ENCODE peak calls at places on chromosome 22, in four cellular contexts. One of them, this sample, is unnamed.

GRCh38 chr22:16963189-16963945 is 44.7 kb downstream of the GAB4 start:
- DNase-seq in HCT116: no peak
- DNase-seq in adrenal gland: no peak
- DNase-seq in uterus: no peak
- DNase-seq in this sample: no peak

GRCh38 chr22:43039800-43040199 is 24.9 kb upstream of the PACSIN2 start:
- DNase-seq in HCT116: no peak
- DNase-seq in adrenal gland: no peak
- DNase-seq in uterus: no peak
- DNase-seq in this sample: no peak

GRCh38 chr22:35995772-35996171 is 32.9 kb downstream of the RBFOX2 start:
- DNase-seq in HCT116: no peak
- DNase-seq in adrenal gland: peak
- DNase-seq in uterus: peak
- DNase-seq in this sample: no peak

GRCh38 chr22:17257578-17257977 is 38.3 kb upstream of the ADA2 start:
- DNase-seq in HCT116: no peak
- DNase-seq in adrenal gland: no peak
- DNase-seq in uterus: no peak
- DNase-seq in this sample: no peak

GRCh38 chr22:21734540-21735197 is 925 bp downstream of the YPEL1 start:
- DNase-seq in HCT116: no peak
- DNase-seq in adrenal gland: no peak
- DNase-seq in uterus: no peak
- DNase-seq in this sample: no peak

GRCh38 chr22:45776313-45776585 is 104.6 kb downstream of the ATXN10 start:
- DNase-seq in HCT116: no peak
- DNase-seq in adrenal gland: no peak
- DNase-seq in uterus: no peak
- DNase-seq in this sample: no peak

GRCh38 chr22:27988704-27989103 is 69.6 kb upstream of the PITPNB start:
- DNase-seq in HCT116: no peak
- DNase-seq in adrenal gland: no peak
- DNase-seq in uterus: no peak
- DNase-seq in this sample: no peak

GRCh38 chr22:36808611-36809344 is 8.1 kb downstream of the PVALB start:
- DNase-seq in HCT116: no peak
- DNase-seq in adrenal gland: no peak
- DNase-seq in uterus: no peak
- DNase-seq in this sample: no peak

GRCh38 chr22:18023509-18024275 is 669 bp downstream of the MICAL3 start:
- DNase-seq in HCT116: peak
- DNase-seq in adrenal gland: peak
- DNase-seq in uterus: peak
- DNase-seq in this sample: no peak

GRCh38 chr22:38699143-38699542 is 1.6 kb downstream of the JOSD1 start:
- DNase-seq in HCT116: no peak
- DNase-seq in adrenal gland: no peak
- DNase-seq in uterus: no peak
- DNase-seq in this sample: no peak

GRCh38 chr22:38700271-38700788 is 413 bp downstream of the JOSD1 start:
- DNase-seq in HCT116: no peak
- DNase-seq in adrenal gland: peak
- DNase-seq in uterus: no peak
- DNase-seq in this sample: no peak

GRCh38 chr22:38699784-38700183 is 959 bp downstream of the JOSD1 start:
- DNase-seq in HCT116: no peak
- DNase-seq in adrenal gland: no peak
- DNase-seq in uterus: no peak
- DNase-seq in this sample: no peak

GRCh38 chr22:38698407-38699094 is 2.2 kb downstream of the JOSD1 start:
- DNase-seq in HCT116: no peak
- DNase-seq in adrenal gland: no peak
- DNase-seq in uterus: no peak
- DNase-seq in this sample: no peak

DNA sequence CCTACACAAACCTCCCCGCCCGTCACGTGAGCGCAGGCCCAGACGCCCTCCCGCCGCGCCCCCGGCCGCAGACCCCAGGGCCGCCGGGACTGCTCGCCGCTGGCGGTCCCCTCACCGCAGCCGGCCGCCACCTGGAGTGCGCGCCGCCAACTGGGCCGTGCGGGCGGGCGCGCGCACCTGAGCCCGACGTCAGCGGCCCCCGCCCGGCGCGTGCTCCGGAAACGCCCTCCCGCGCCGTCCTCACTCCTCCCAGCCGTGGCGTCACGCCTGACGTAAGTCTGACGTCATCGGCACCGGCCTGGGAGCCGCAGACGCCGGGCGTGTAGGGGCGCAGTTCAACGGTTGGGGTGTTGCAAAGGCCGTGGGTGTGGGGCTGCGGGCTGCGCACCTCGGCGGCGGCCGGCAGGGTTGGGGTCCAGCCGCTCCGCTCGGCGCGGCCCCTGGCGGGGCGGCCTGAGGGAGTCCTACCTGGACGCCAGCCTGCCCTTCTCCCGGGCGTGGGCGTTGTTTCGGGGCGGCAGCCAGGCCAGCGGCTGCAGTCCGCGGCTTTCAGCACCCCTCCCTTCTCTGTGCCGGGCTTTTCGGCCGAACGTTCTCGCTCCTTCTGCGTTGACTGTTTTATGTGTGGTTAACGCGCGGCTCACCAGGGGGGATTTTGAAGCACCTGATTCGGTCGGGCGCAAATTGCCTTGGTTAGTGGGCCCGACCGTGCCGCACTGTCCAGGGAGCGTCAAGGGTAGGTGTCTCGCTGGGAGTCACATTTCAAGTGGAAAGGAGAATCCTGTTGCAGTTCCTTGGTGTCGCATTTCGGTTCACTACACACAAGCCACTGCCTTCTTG is at the start of gene JOSD1:
- DNase-seq in HCT116: peak
- DNase-seq in adrenal gland: peak
- DNase-seq in uterus: peak
- DNase-seq in this sample: peak
- TF ChIP-seq CTCF in HCT116: no peak
- TF ChIP-seq CTCF in adrenal gland: peak
- TF ChIP-seq CTCF in uterus: no peak
- TF ChIP-seq CTCF in this sample: no peak

DNA sequence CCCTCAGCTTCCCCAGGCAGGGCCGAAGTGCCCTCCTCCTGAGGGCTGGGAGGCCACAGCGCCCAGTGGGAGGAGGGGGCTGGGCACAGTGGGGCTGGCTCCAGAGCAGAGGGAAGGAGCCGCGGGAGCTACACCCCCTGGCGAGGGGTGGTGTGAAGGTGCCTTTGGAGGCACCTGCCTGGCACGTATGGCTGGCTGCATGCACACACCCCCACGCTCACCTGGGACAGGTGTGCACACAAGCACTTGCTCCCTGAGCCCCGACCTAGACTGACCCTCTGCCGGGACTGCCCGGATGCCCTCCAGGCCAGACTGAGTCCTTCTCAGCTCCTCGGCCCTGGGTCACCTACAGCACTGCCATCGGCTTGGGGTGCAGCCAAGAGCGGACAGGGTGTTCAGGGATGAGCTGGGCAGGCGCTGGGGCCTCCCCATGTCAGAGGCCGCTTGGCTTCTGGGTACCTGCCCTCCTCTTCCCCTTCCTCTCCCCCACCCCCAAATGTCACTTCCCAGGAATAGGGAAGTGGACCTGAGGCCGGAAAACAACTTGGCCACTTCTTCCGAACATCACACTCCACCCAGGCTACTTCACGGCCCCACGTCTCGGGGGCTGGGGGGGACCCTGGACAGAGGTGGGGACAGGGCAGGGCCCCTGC is 7.4 kb upstream of the PIM3 start:
- DNase-seq in HCT116: no peak
- DNase-seq in adrenal gland: no peak
- DNase-seq in uterus: no peak
- DNase-seq in this sample: no peak
- TF ChIP-seq POLR2A in HCT116: no peak
- TF ChIP-seq POLR2A in adrenal gland: no peak
- TF ChIP-seq POLR2A in uterus: no peak
- TF ChIP-seq POLR2A in this sample: no peak

GRCh38 chr22:40118979-40119378 is 58.7 kb upstream of the TNRC6B start:
- DNase-seq in HCT116: no peak
- DNase-seq in adrenal gland: no peak
- DNase-seq in uterus: no peak
- DNase-seq in this sample: no peak

GRCh38 chr22:40121463-40121862 is 56.3 kb upstream of the TNRC6B start:
- DNase-seq in HCT116: no peak
- DNase-seq in adrenal gland: peak
- DNase-seq in uterus: no peak
- DNase-seq in this sample: no peak

GRCh38 chr22:40120783-40121182 is 56.9 kb upstream of the TNRC6B start:
- DNase-seq in HCT116: no peak
- DNase-seq in adrenal gland: peak
- DNase-seq in uterus: no peak
- DNase-seq in this sample: no peak

GRCh38 chr22:40122792-40123191 is 54.9 kb upstream of the TNRC6B start:
- DNase-seq in HCT116: no peak
- DNase-seq in adrenal gland: no peak
- DNase-seq in uterus: no peak
- DNase-seq in this sample: no peak

GRCh38 chr22:40123387-40123786 is 54.3 kb upstream of the TNRC6B start:
- DNase-seq in HCT116: no peak
- DNase-seq in adrenal gland: no peak
- DNase-seq in uterus: no peak
- DNase-seq in this sample: no peak
- H3K27ac ChIP-seq in HCT116: no peak
- H3K27ac ChIP-seq in adrenal gland: no peak
- H3K27ac ChIP-seq in uterus: no peak
- H3K27ac ChIP-seq in this sample: no peak

GRCh38 chr22:46997311-46997970 is 235.0 kb downstream of the TBC1D22A start:
- DNase-seq in HCT116: no peak
- DNase-seq in adrenal gland: no peak
- DNase-seq in uterus: no peak
- DNase-seq in this sample: no peak

GRCh38 chr22:46998346-46998745 is 235.9 kb downstream of the TBC1D22A start:
- DNase-seq in HCT116: no peak
- DNase-seq in adrenal gland: no peak
- DNase-seq in uterus: no peak
- DNase-seq in this sample: no peak

GRCh38 chr22:46995501-46996360 is 233.3 kb downstream of the TBC1D22A start:
- DNase-seq in HCT116: no peak
- DNase-seq in adrenal gland: no peak
- DNase-seq in uterus: no peak
- DNase-seq in this sample: no peak

GRCh38 chr22:46994983-46995382 is 232.5 kb downstream of the TBC1D22A start:
- DNase-seq in HCT116: no peak
- DNase-seq in adrenal gland: no peak
- DNase-seq in uterus: no peak
- DNase-seq in this sample: no peak

GRCh38 chr22:46996595-46997310 is 234.3 kb downstream of the TBC1D22A start:
- DNase-seq in HCT116: no peak
- DNase-seq in adrenal gland: no peak
- DNase-seq in uterus: no peak
- DNase-seq in this sample: no peak
- TF ChIP-seq CTCF in HCT116: peak
- TF ChIP-seq CTCF in adrenal gland: no peak
- TF ChIP-seq CTCF in uterus: no peak
- TF ChIP-seq CTCF in this sample: peak

GRCh38 chr22:20498913-20499312 is 3.3 kb upstream of the KLHL22 start:
- DNase-seq in HCT116: no peak
- DNase-seq in adrenal gland: no peak
- DNase-seq in uterus: no peak
- DNase-seq in this sample: no peak

GRCh38 chr22:20494978-20495860 is at the start of gene KLHL22:
- DNase-seq in HCT116: no peak
- DNase-seq in adrenal gland: peak
- DNase-seq in uterus: peak
- DNase-seq in this sample: no peak

GRCh38 chr22:20497426-20497825 is 1.8 kb upstream of the KLHL22 start:
- DNase-seq in HCT116: no peak
- DNase-seq in adrenal gland: no peak
- DNase-seq in uterus: no peak
- DNase-seq in this sample: no peak

GRCh38 chr22:20499769-20500168 is 4.2 kb upstream of the KLHL22 start:
- DNase-seq in HCT116: no peak
- DNase-seq in adrenal gland: no peak
- DNase-seq in uterus: no peak
- DNase-seq in this sample: no peak

GRCh38 chr22:20495861-20496681 is 476 bp upstream of the KLHL22 start:
- DNase-seq in HCT116: peak
- DNase-seq in adrenal gland: peak
- DNase-seq in uterus: peak
- DNase-seq in this sample: peak
- TF ChIP-seq POLR2A in HCT116: peak
- TF ChIP-seq POLR2A in adrenal gland: peak
- TF ChIP-seq POLR2A in uterus: peak
- TF ChIP-seq POLR2A in this sample: peak

GRCh38 chr22:26558246-26558895 is 31.6 kb downstream of the TPST2 start:
- DNase-seq in HCT116: no peak
- DNase-seq in adrenal gland: peak
- DNase-seq in uterus: no peak
- DNase-seq in this sample: no peak

GRCh38 chr22:26553056-26553752 is 36.7 kb downstream of the TPST2 start:
- DNase-seq in HCT116: no peak
- DNase-seq in adrenal gland: peak
- DNase-seq in uterus: no peak
- DNase-seq in this sample: no peak

GRCh38 chr22:26554956-26555355 is 35.0 kb downstream of the TPST2 start:
- DNase-seq in HCT116: no peak
- DNase-seq in adrenal gland: no peak
- DNase-seq in uterus: no peak
- DNase-seq in this sample: no peak

GRCh38 chr22:26556904-26557303 is 33.0 kb downstream of the TPST2 start:
- DNase-seq in HCT116: no peak
- DNase-seq in adrenal gland: peak
- DNase-seq in uterus: no peak
- DNase-seq in this sample: no peak

DNA sequence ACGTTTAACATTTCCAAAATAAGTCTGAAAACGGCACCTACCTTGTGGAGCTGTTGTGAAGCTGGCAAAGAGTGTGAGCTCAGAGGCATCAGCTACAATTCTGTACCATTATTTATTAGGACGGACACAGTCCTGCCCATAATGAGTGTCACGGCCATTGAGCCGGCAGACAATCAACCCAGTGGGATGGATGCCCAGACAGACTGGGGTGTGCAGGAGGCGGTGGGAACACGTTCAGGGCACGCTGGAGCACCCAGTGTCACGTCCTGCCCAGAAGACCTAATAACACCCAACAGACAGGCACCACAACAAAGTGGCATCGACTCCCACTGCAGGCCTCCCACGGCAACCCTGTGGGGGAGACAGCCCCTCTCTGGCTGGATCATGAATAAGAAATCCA is 34.5 kb downstream of the TPST2 start:
- DNase-seq in HCT116: no peak
- DNase-seq in adrenal gland: peak
- DNase-seq in uterus: no peak
- DNase-seq in this sample: no peak
- H3K27ac ChIP-seq in HCT116: no peak
- H3K27ac ChIP-seq in adrenal gland: peak
- H3K27ac ChIP-seq in uterus: no peak
- H3K27ac ChIP-seq in this sample: no peak

GRCh38 chr22:30694638-30695350 is at the start of gene OSBP2:
- DNase-seq in HCT116: no peak
- DNase-seq in adrenal gland: peak
- DNase-seq in uterus: peak
- DNase-seq in this sample: no peak
- TF ChIP-seq CTCF in HCT116: no peak
- TF ChIP-seq CTCF in adrenal gland: no peak
- TF ChIP-seq CTCF in uterus: no peak
- TF ChIP-seq CTCF in this sample: no peak

This sample was measured in esophagus squamous epithelium.